ENCODE peak calls at places on chromosome 6, in eight cellular contexts. N is stimulated activated CD8-positive, alpha-beta memory T cell treated with anti-CD3 and anti-CD28 coated beads, Interleukin-7, amount 100 ng/mL, for 48 hours; L is GM12864; O is IMR-90; Y is caudate nucleus; M is HFFc6; D is activated naive CD4-positive, alpha-beta T cell treated with anti-CD3 and anti-CD28 coated beads, Interleukin-2, amount 10 ng/mL, durations not matched to agents 7 days and 5 days; R is EL. Q is an unnamed sample.

GRCh38 chr6:28474441-28475219 is 31.3 kb upstream of the ZSCAN23 start:
- DNase-seq in O (peak), L (peak), M (peak), Y (peak), N (no peak), R (peak), D (no peak), Q (peak)

GRCh38 chr6:148915889-148916288 is 169.1 kb downstream of the UST start:
- DNase-seq in N (no peak), M (no peak), R (no peak), L (no peak), O (no peak), Y (no peak), D (no peak), Q (no peak)

GRCh38 chr6:3905853-3906190 is 56.6 kb downstream of the FAM50B start:
- DNase-seq in O (no peak), L (no peak), R (no peak), D (no peak), Y (no peak), M (no peak), N (no peak), Q (no peak)

GRCh38 chr6:121339639-121340226 is 5.5 kb upstream of the TBC1D32 start:
- DNase-seq in R (no peak), D (no peak), L (no peak), Y (no peak), O (no peak), M (no peak), N (no peak), Q (no peak)

GRCh38 chr6:68709882-68710281 is 74.8 kb downstream of the ADGRB3 start:
- DNase-seq in O (no peak), D (no peak), L (no peak), Y (no peak), N (no peak), R (no peak), M (no peak), Q (no peak)

GRCh38 chr6:133648576-133648975 is 240.3 kb upstream of the TCF21 start:
- DNase-seq in Y (no peak), O (peak), M (no peak), L (no peak), N (no peak), R (peak), D (no peak), Q (no peak)

GRCh38 chr6:111361648-111362047 is 121.4 kb downstream of the REV3L start:
- DNase-seq in R (peak), N (no peak), L (no peak), D (no peak), O (peak), Y (peak), M (peak), Q (no peak)

GRCh38 chr6:43949451-43950110 is 177.7 kb downstream of the MRPL14 start:
- DNase-seq in D (peak), Y (no peak), M (no peak), N (no peak), R (peak), L (no peak), O (no peak), Q (no peak)

GRCh38 chr6:168095171-168095691 is 16.2 kb upstream of the FRMD1 start:
- DNase-seq in M (no peak), R (no peak), Y (no peak), L (no peak), O (no peak), N (no peak), D (no peak), Q (no peak)

GRCh38 chr6:162887981-162888689 is 160.4 kb downstream of the PACRG start:
- DNase-seq in D (no peak), N (no peak), M (no peak), R (no peak), L (no peak), Y (no peak), O (no peak), Q (no peak)

GRCh38 chr6:12602951-12603710 is 113.4 kb upstream of the PHACTR1 start:
- DNase-seq in D (no peak), M (peak), N (no peak), O (peak), Y (no peak), R (peak), L (no peak), Q (peak)

GRCh38 chr6:36414481-36414880 is 27.0 kb upstream of the ETV7 start:
- DNase-seq in M (peak), R (peak), N (no peak), O (peak), L (no peak), Y (no peak), D (no peak), Q (peak)

GRCh38 chr6:128280066-128280465 is 240.3 kb downstream of the PTPRK start:
- DNase-seq in N (no peak), Y (no peak), O (no peak), D (no peak), L (no peak), M (no peak), R (no peak), Q (no peak)

GRCh38 chr6:161596807-161597505 is 323.1 kb upstream of the AGPAT4 start:
- DNase-seq in R (no peak), N (no peak), Y (no peak), D (no peak), O (no peak), M (no peak), L (no peak), Q (no peak)

GRCh38 chr6:134564705-134565104 is 246.8 kb upstream of the SGK1 start:
- DNase-seq in M (no peak), Y (peak), O (no peak), R (no peak), D (no peak), L (no peak), N (no peak), Q (no peak)

GRCh38 chr6:157822221-157823000 is 635 bp upstream of the SNX9 start:
- DNase-seq in O (no peak), R (peak), M (no peak), L (no peak), D (peak), Y (no peak), N (no peak), Q (no peak)

GRCh38 chr6:79670789-79671188 is 39.7 kb downstream of the SH3BGRL2 start:
- DNase-seq in Y (no peak), R (no peak), L (no peak), M (no peak), D (no peak), O (no peak), N (no peak), Q (no peak)

GRCh38 chr6:99885051-99885450 is 109.0 kb downstream of the MCHR2 start:
- DNase-seq in O (no peak), M (no peak), N (no peak), R (no peak), D (no peak), L (no peak), Y (no peak), Q (no peak)

GRCh38 chr6:3997144-3997770 is 81.7 kb downstream of the FAM217A start:
- DNase-seq in M (peak), R (no peak), D (no peak), L (no peak), Y (no peak), N (no peak), O (peak), Q (no peak)

GRCh38 chr6:5172057-5172683 is 87.0 kb downstream of the PPP1R3G start:
- DNase-seq in L (no peak), M (no peak), D (no peak), R (no peak), Y (no peak), O (no peak), N (no peak), Q (no peak)

GRCh38 chr6:119986934-119987549 is 637.5 kb upstream of the MAN1A1 start:
- DNase-seq in L (no peak), D (no peak), N (no peak), Y (no peak), O (no peak), R (no peak), M (no peak), Q (no peak)

Q was measured in HS-5.